ENCODE peak calls at places on chromosome 12, in six cellular contexts. One of them, this sample, is unnamed.

GRCh38 chr12:11651377-11651776 is 1.9 kb downstream of the ETV6 start:
- DNase-seq in tibial artery: no peak
- DNase-seq in psoas muscle: no peak
- DNase-seq in PC-9: no peak
- DNase-seq in fibroblast of lung: peak; percentile 12
- DNase-seq in progenitor cell of endocrine pancreas: no peak
- DNase-seq in this sample: no peak

GRCh38 chr12:55996715-55997534 is at the start of gene SUOX:
- DNase-seq in tibial artery: peak; percentile 99
- DNase-seq in psoas muscle: peak; percentile 96
- DNase-seq in PC-9: peak; percentile 95
- DNase-seq in fibroblast of lung: peak; percentile 97
- DNase-seq in progenitor cell of endocrine pancreas: peak; percentile 87
- DNase-seq in this sample: peak; percentile 89

GRCh38 chr12:2689393-2689792 is 105.4 kb upstream of the FKBP4 start:
- DNase-seq in tibial artery: no peak
- DNase-seq in psoas muscle: no peak
- DNase-seq in PC-9: no peak
- DNase-seq in fibroblast of lung: no peak
- DNase-seq in progenitor cell of endocrine pancreas: no peak
- DNase-seq in this sample: no peak

GRCh38 chr12:58819345-58819744 is 101.0 kb downstream of the LRIG3 start:
- DNase-seq in tibial artery: no peak
- DNase-seq in psoas muscle: no peak
- DNase-seq in PC-9: no peak
- DNase-seq in fibroblast of lung: no peak
- DNase-seq in progenitor cell of endocrine pancreas: no peak
- DNase-seq in this sample: no peak

GRCh38 chr12:110619534-110619953 is 5.6 kb downstream of the TCTN1 start:
- DNase-seq in tibial artery: no peak
- DNase-seq in psoas muscle: no peak
- DNase-seq in PC-9: no peak
- DNase-seq in fibroblast of lung: no peak
- DNase-seq in progenitor cell of endocrine pancreas: no peak
- DNase-seq in this sample: no peak

GRCh38 chr12:2834581-2835491 is at the start of gene NRIP2:
- DNase-seq in tibial artery: no peak
- DNase-seq in psoas muscle: peak; percentile 35
- DNase-seq in PC-9: no peak
- DNase-seq in fibroblast of lung: peak; percentile 86
- DNase-seq in progenitor cell of endocrine pancreas: no peak
- DNase-seq in this sample: no peak

GRCh38 chr12:71771069-71771468 is 16.4 kb downstream of the RAB21 start:
- DNase-seq in tibial artery: no peak
- DNase-seq in psoas muscle: no peak
- DNase-seq in PC-9: no peak
- DNase-seq in fibroblast of lung: no peak
- DNase-seq in progenitor cell of endocrine pancreas: no peak
- DNase-seq in this sample: no peak

GRCh38 chr12:92055877-92056276 is 89.8 kb downstream of the BTG1 start:
- DNase-seq in tibial artery: no peak
- DNase-seq in psoas muscle: no peak
- DNase-seq in PC-9: peak; percentile 35
- DNase-seq in fibroblast of lung: no peak
- DNase-seq in progenitor cell of endocrine pancreas: no peak
- DNase-seq in this sample: no peak

GRCh38 chr12:96258451-96258933 is 64.3 kb downstream of the ELK3 start:
- DNase-seq in tibial artery: peak; percentile 84
- DNase-seq in psoas muscle: peak; percentile 63
- DNase-seq in PC-9: no peak
- DNase-seq in fibroblast of lung: peak; percentile 87
- DNase-seq in progenitor cell of endocrine pancreas: no peak
- DNase-seq in this sample: no peak

GRCh38 chr12:93883436-93884154 is 206.4 kb downstream of the CRADD start:
- DNase-seq in tibial artery: no peak
- DNase-seq in psoas muscle: no peak
- DNase-seq in PC-9: no peak
- DNase-seq in fibroblast of lung: peak; percentile 42
- DNase-seq in progenitor cell of endocrine pancreas: no peak
- DNase-seq in this sample: peak; percentile 65

GRCh38 chr12:93065896-93066295 is 136.8 kb upstream of the EEA1 start:
- DNase-seq in tibial artery: no peak
- DNase-seq in psoas muscle: no peak
- DNase-seq in PC-9: no peak
- DNase-seq in fibroblast of lung: no peak
- DNase-seq in progenitor cell of endocrine pancreas: no peak
- DNase-seq in this sample: no peak

GRCh38 chr12:46959484-46959883 is 119.9 kb upstream of the PCED1B start:
- DNase-seq in tibial artery: no peak
- DNase-seq in psoas muscle: no peak
- DNase-seq in PC-9: peak; percentile 65
- DNase-seq in fibroblast of lung: peak; percentile 85
- DNase-seq in progenitor cell of endocrine pancreas: no peak
- DNase-seq in this sample: peak; percentile 74

GRCh38 chr12:52513736-52514135 is 6.5 kb downstream of the KRT5 start:
- DNase-seq in tibial artery: no peak
- DNase-seq in psoas muscle: no peak
- DNase-seq in PC-9: no peak
- DNase-seq in fibroblast of lung: no peak
- DNase-seq in progenitor cell of endocrine pancreas: no peak
- DNase-seq in this sample: no peak

GRCh38 chr12:97223419-97223818 is 239.2 kb upstream of the RMST start:
- DNase-seq in tibial artery: no peak
- DNase-seq in psoas muscle: no peak
- DNase-seq in PC-9: no peak
- DNase-seq in fibroblast of lung: no peak
- DNase-seq in progenitor cell of endocrine pancreas: no peak
- DNase-seq in this sample: no peak

GRCh38 chr12:65524666-65525065 is 246.2 kb downstream of the MSRB3 start:
- DNase-seq in tibial artery: no peak
- DNase-seq in psoas muscle: no peak
- DNase-seq in PC-9: no peak
- DNase-seq in fibroblast of lung: peak; percentile 72
- DNase-seq in progenitor cell of endocrine pancreas: no peak
- DNase-seq in this sample: peak; percentile 71

GRCh38 chr12:47094804-47095203 is 15.0 kb upstream of the AMIGO2 start:
- DNase-seq in tibial artery: no peak
- DNase-seq in psoas muscle: no peak
- DNase-seq in PC-9: peak; percentile 83
- DNase-seq in fibroblast of lung: no peak
- DNase-seq in progenitor cell of endocrine pancreas: no peak
- DNase-seq in this sample: no peak

GRCh38 chr12:111753144-111753881 is 13.4 kb upstream of the ALDH2 start:
- DNase-seq in tibial artery: peak; percentile 75
- DNase-seq in psoas muscle: peak; percentile 68
- DNase-seq in PC-9: no peak
- DNase-seq in fibroblast of lung: peak; percentile 76
- DNase-seq in progenitor cell of endocrine pancreas: peak; percentile 41
- DNase-seq in this sample: no peak

GRCh38 chr12:53892760-53893159 is 45.9 kb upstream of the HOXC13 start:
- DNase-seq in tibial artery: no peak
- DNase-seq in psoas muscle: no peak
- DNase-seq in PC-9: no peak
- DNase-seq in fibroblast of lung: no peak
- DNase-seq in progenitor cell of endocrine pancreas: no peak
- DNase-seq in this sample: no peak

GRCh38 chr12:120363274-120363855 is 5.6 kb downstream of the MSI1 start:
- DNase-seq in tibial artery: no peak
- DNase-seq in psoas muscle: no peak
- DNase-seq in PC-9: no peak
- DNase-seq in fibroblast of lung: no peak
- DNase-seq in progenitor cell of endocrine pancreas: no peak
- DNase-seq in this sample: no peak

GRCh38 chr12:124276337-124276736 is 18.6 kb upstream of the RFLNA start:
- DNase-seq in tibial artery: no peak
- DNase-seq in psoas muscle: no peak
- DNase-seq in PC-9: no peak
- DNase-seq in fibroblast of lung: no peak
- DNase-seq in progenitor cell of endocrine pancreas: no peak
- DNase-seq in this sample: no peak

GRCh38 chr12:124270671-124271070 is 24.2 kb upstream of the RFLNA start:
- DNase-seq in tibial artery: no peak
- DNase-seq in psoas muscle: no peak
- DNase-seq in PC-9: no peak
- DNase-seq in fibroblast of lung: no peak
- DNase-seq in progenitor cell of endocrine pancreas: no peak
- DNase-seq in this sample: no peak

GRCh38 chr12:124277394-124278222 is 17.3 kb upstream of the RFLNA start:
- DNase-seq in tibial artery: no peak
- DNase-seq in psoas muscle: no peak
- DNase-seq in PC-9: no peak
- DNase-seq in fibroblast of lung: no peak
- DNase-seq in progenitor cell of endocrine pancreas: no peak
- DNase-seq in this sample: no peak

GRCh38 chr12:124278389-124279101 is 16.3 kb upstream of the RFLNA start:
- DNase-seq in tibial artery: no peak
- DNase-seq in psoas muscle: no peak
- DNase-seq in PC-9: no peak
- DNase-seq in fibroblast of lung: no peak
- DNase-seq in progenitor cell of endocrine pancreas: peak; percentile 29
- DNase-seq in this sample: no peak

DNA sequence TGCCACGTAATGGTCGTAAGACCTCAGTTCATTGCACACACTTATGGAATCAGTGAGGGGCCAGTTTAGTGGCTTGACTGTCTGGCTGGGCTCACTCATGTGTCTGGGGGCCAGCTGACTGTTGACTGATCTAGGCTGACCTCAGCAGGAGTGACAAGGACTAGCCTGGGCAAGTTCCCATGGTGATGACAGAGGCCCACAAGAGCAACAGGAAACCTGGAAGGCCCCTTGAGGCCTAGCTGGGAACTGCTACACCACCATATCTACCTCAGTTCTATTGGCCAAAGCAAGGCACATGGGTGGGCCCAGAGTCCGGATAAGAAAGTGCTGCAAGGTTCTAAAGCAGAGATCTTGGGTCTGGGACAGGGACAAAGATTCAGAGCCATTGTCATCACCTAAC is 21.3 kb upstream of the RFLNA start:
- DNase-seq in tibial artery: no peak
- DNase-seq in psoas muscle: no peak
- DNase-seq in PC-9: no peak
- DNase-seq in fibroblast of lung: peak; percentile 19
- DNase-seq in progenitor cell of endocrine pancreas: no peak
- DNase-seq in this sample: no peak
- TF ChIP-seq CTCF in tibial artery: no peak
- TF ChIP-seq CTCF in psoas muscle: no peak
- TF ChIP-seq CTCF in PC-9: peak; percentile 44
- TF ChIP-seq CTCF in fibroblast of lung: peak; percentile 25
- TF ChIP-seq CTCF in progenitor cell of endocrine pancreas: peak; percentile 45
- TF ChIP-seq CTCF in this sample: peak; percentile 23

GRCh38 chr12:33423706-33424105 is 15.9 kb downstream of the SYT10 start:
- DNase-seq in tibial artery: no peak
- DNase-seq in psoas muscle: no peak
- DNase-seq in PC-9: no peak
- DNase-seq in fibroblast of lung: no peak
- DNase-seq in progenitor cell of endocrine pancreas: no peak
- DNase-seq in this sample: no peak
- TF ChIP-seq CTCF in tibial artery: no peak
- TF ChIP-seq CTCF in psoas muscle: no peak
- TF ChIP-seq CTCF in PC-9: no peak
- TF ChIP-seq CTCF in fibroblast of lung: no peak
- TF ChIP-seq CTCF in progenitor cell of endocrine pancreas: no peak
- TF ChIP-seq CTCF in this sample: no peak

GRCh38 chr12:3882896-3883564 is 9.8 kb upstream of the PARP11 start:
- DNase-seq in tibial artery: no peak
- DNase-seq in psoas muscle: no peak
- DNase-seq in PC-9: no peak
- DNase-seq in fibroblast of lung: peak; percentile 31
- DNase-seq in progenitor cell of endocrine pancreas: no peak
- DNase-seq in this sample: no peak
- TF ChIP-seq CTCF in tibial artery: no peak
- TF ChIP-seq CTCF in psoas muscle: no peak
- TF ChIP-seq CTCF in PC-9: peak; percentile 18
- TF ChIP-seq CTCF in fibroblast of lung: peak; percentile 35
- TF ChIP-seq CTCF in progenitor cell of endocrine pancreas: peak; percentile 38
- TF ChIP-seq CTCF in this sample: peak; percentile 25

DNA sequence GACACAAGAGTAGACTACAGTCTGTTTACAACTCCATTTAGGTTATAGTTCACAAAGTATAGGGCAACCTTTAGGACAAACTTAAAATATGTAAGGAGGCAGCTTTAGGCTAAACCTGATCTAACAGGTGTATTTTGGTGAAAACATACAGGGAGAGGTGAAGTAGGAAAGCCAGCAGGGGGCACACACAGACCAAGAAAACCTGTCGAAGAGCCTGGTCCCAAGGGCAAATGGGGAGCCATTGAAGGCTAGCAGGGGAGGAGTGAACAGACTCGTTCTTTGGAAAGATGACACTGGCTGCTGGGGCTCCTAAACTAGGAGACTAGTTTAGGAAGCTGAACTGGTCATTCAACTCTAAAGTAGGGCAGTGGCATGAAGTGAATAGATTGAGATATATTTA is 138.8 kb upstream of the WSCD2 start:
- DNase-seq in tibial artery: no peak
- DNase-seq in psoas muscle: peak; percentile 13
- DNase-seq in PC-9: peak; percentile 6
- DNase-seq in fibroblast of lung: no peak
- DNase-seq in progenitor cell of endocrine pancreas: peak; percentile 30
- DNase-seq in this sample: no peak
- TF ChIP-seq CTCF in tibial artery: peak; percentile 51
- TF ChIP-seq CTCF in psoas muscle: peak; percentile 25
- TF ChIP-seq CTCF in PC-9: peak; percentile 43
- TF ChIP-seq CTCF in fibroblast of lung: no peak
- TF ChIP-seq CTCF in progenitor cell of endocrine pancreas: peak; percentile 79
- TF ChIP-seq CTCF in this sample: peak; percentile 19

GRCh38 chr12:51246254-51246853 is 7.7 kb downstream of the DAZAP2 start:
- DNase-seq in tibial artery: no peak
- DNase-seq in psoas muscle: no peak
- DNase-seq in PC-9: no peak
- DNase-seq in fibroblast of lung: peak; percentile 59
- DNase-seq in progenitor cell of endocrine pancreas: no peak
- DNase-seq in this sample: no peak
- TF ChIP-seq CTCF in tibial artery: no peak
- TF ChIP-seq CTCF in psoas muscle: no peak
- TF ChIP-seq CTCF in PC-9: no peak
- TF ChIP-seq CTCF in fibroblast of lung: no peak
- TF ChIP-seq CTCF in progenitor cell of endocrine pancreas: no peak
- TF ChIP-seq CTCF in this sample: peak; percentile 8

GRCh38 chr12:64080319-64081008 is 141.6 kb downstream of the KICS2 start:
- DNase-seq in tibial artery: no peak
- DNase-seq in psoas muscle: no peak
- DNase-seq in PC-9: peak; percentile 38
- DNase-seq in fibroblast of lung: no peak
- DNase-seq in progenitor cell of endocrine pancreas: no peak
- DNase-seq in this sample: no peak

GRCh38 chr12:64081020-64081419 is 141.1 kb downstream of the KICS2 start:
- DNase-seq in tibial artery: no peak
- DNase-seq in psoas muscle: no peak
- DNase-seq in PC-9: no peak
- DNase-seq in fibroblast of lung: no peak
- DNase-seq in progenitor cell of endocrine pancreas: no peak
- DNase-seq in this sample: no peak

GRCh38 chr12:64082866-64083268 is 139.2 kb downstream of the KICS2 start:
- DNase-seq in tibial artery: no peak
- DNase-seq in psoas muscle: no peak
- DNase-seq in PC-9: no peak
- DNase-seq in fibroblast of lung: no peak
- DNase-seq in progenitor cell of endocrine pancreas: no peak
- DNase-seq in this sample: no peak

GRCh38 chr12:64072946-64073345 is 149.2 kb downstream of the KICS2 start:
- DNase-seq in tibial artery: no peak
- DNase-seq in psoas muscle: no peak
- DNase-seq in PC-9: no peak
- DNase-seq in fibroblast of lung: no peak
- DNase-seq in progenitor cell of endocrine pancreas: no peak
- DNase-seq in this sample: no peak

GRCh38 chr12:64077922-64078321 is 144.2 kb downstream of the KICS2 start:
- DNase-seq in tibial artery: no peak
- DNase-seq in psoas muscle: no peak
- DNase-seq in PC-9: no peak
- DNase-seq in fibroblast of lung: no peak
- DNase-seq in progenitor cell of endocrine pancreas: no peak
- DNase-seq in this sample: no peak
- TF ChIP-seq CTCF in tibial artery: no peak
- TF ChIP-seq CTCF in psoas muscle: no peak
- TF ChIP-seq CTCF in PC-9: peak; percentile 47
- TF ChIP-seq CTCF in fibroblast of lung: peak; percentile 47
- TF ChIP-seq CTCF in progenitor cell of endocrine pancreas: peak; percentile 36
- TF ChIP-seq CTCF in this sample: peak; percentile 41

This sample was measured in BJ.